ENCODE peak calls at places on chromosomes 1 and 21, in ten cellular contexts. One of them, this sample, is unnamed.

GRCh38 chr1:27658951-27659496 is 13.0 kb downstream of the IFI6 start:
- DNase-seq in suprapubic skin: no peak
- DNase-seq in tibial nerve: no peak
- DNase-seq in HL-60: peak
- DNase-seq in IMR-90: peak
- DNase-seq in WERI-Rb-1: peak
- DNase-seq in cardiac fibroblast: peak
- DNase-seq in AG04449: no peak
- DNase-seq in epithelial cell of esophagus: peak
- DNase-seq in neural progenitor cell: peak
- DNase-seq in this sample: peak

GRCh38 chr21:27372381-27372780 is 405.5 kb upstream of the ADAMTS5 start:
- DNase-seq in cardiac fibroblast: no peak
- DNase-seq in tibial nerve: no peak
- DNase-seq in suprapubic skin: no peak
- DNase-seq in IMR-90: no peak
- DNase-seq in HL-60: no peak
- DNase-seq in epithelial cell of esophagus: no peak
- DNase-seq in WERI-Rb-1: no peak
- DNase-seq in neural progenitor cell: no peak
- DNase-seq in AG04449: no peak
- DNase-seq in this sample: no peak

GRCh38 chr1:167120899-167121298 is 27.0 kb downstream of the STYXL2 start:
- DNase-seq in epithelial cell of esophagus: no peak
- DNase-seq in WERI-Rb-1: no peak
- DNase-seq in HL-60: peak
- DNase-seq in suprapubic skin: no peak
- DNase-seq in IMR-90: no peak
- DNase-seq in cardiac fibroblast: no peak
- DNase-seq in AG04449: no peak
- DNase-seq in tibial nerve: no peak
- DNase-seq in neural progenitor cell: no peak
- DNase-seq in this sample: no peak

GRCh38 chr1:22487781-22488180 is 36.1 kb downstream of the ZBTB40 start:
- DNase-seq in neural progenitor cell: no peak
- DNase-seq in WERI-Rb-1: peak
- DNase-seq in tibial nerve: no peak
- DNase-seq in cardiac fibroblast: peak
- DNase-seq in HL-60: no peak
- DNase-seq in AG04449: no peak
- DNase-seq in epithelial cell of esophagus: no peak
- DNase-seq in suprapubic skin: no peak
- DNase-seq in IMR-90: no peak
- DNase-seq in this sample: no peak

GRCh38 chr1:22557341-22557950 is 5.8 kb upstream of the EPHA8 start:
- DNase-seq in IMR-90: no peak
- DNase-seq in AG04449: no peak
- DNase-seq in epithelial cell of esophagus: peak
- DNase-seq in suprapubic skin: no peak
- DNase-seq in tibial nerve: no peak
- DNase-seq in cardiac fibroblast: no peak
- DNase-seq in neural progenitor cell: no peak
- DNase-seq in HL-60: no peak
- DNase-seq in WERI-Rb-1: no peak
- DNase-seq in this sample: peak

GRCh38 chr1:176521211-176521610 is 58.2 kb downstream of the PAPPA2 start:
- DNase-seq in cardiac fibroblast: no peak
- DNase-seq in tibial nerve: no peak
- DNase-seq in WERI-Rb-1: no peak
- DNase-seq in AG04449: no peak
- DNase-seq in IMR-90: no peak
- DNase-seq in epithelial cell of esophagus: no peak
- DNase-seq in suprapubic skin: no peak
- DNase-seq in neural progenitor cell: no peak
- DNase-seq in HL-60: no peak
- DNase-seq in this sample: no peak

GRCh38 chr1:116666747-116667576 is 571 bp downstream of the IGSF3 start:
- DNase-seq in neural progenitor cell: peak
- DNase-seq in HL-60: no peak
- DNase-seq in suprapubic skin: no peak
- DNase-seq in IMR-90: no peak
- DNase-seq in AG04449: no peak
- DNase-seq in cardiac fibroblast: no peak
- DNase-seq in WERI-Rb-1: no peak
- DNase-seq in tibial nerve: no peak
- DNase-seq in epithelial cell of esophagus: peak
- DNase-seq in this sample: no peak

GRCh38 chr1:45594412-45594811 is 10.6 kb downstream of the NASP start:
- DNase-seq in epithelial cell of esophagus: no peak
- DNase-seq in neural progenitor cell: no peak
- DNase-seq in tibial nerve: no peak
- DNase-seq in AG04449: no peak
- DNase-seq in HL-60: no peak
- DNase-seq in IMR-90: no peak
- DNase-seq in WERI-Rb-1: no peak
- DNase-seq in suprapubic skin: no peak
- DNase-seq in cardiac fibroblast: no peak
- DNase-seq in this sample: no peak

GRCh38 chr1:25889470-25889869 is 14.0 kb upstream of the PAQR7 start:
- DNase-seq in AG04449: no peak
- DNase-seq in suprapubic skin: no peak
- DNase-seq in HL-60: no peak
- DNase-seq in WERI-Rb-1: no peak
- DNase-seq in epithelial cell of esophagus: peak
- DNase-seq in tibial nerve: no peak
- DNase-seq in cardiac fibroblast: no peak
- DNase-seq in neural progenitor cell: peak
- DNase-seq in IMR-90: peak
- DNase-seq in this sample: no peak

GRCh38 chr1:54371936-54372385 is 34.2 kb downstream of the SSBP3 start:
- DNase-seq in HL-60: peak
- DNase-seq in tibial nerve: no peak
- DNase-seq in neural progenitor cell: no peak
- DNase-seq in IMR-90: no peak
- DNase-seq in suprapubic skin: no peak
- DNase-seq in AG04449: no peak
- DNase-seq in epithelial cell of esophagus: no peak
- DNase-seq in cardiac fibroblast: no peak
- DNase-seq in WERI-Rb-1: no peak
- DNase-seq in this sample: no peak

GRCh38 chr1:51491166-51491981 is 27.7 kb downstream of the EPS15 start:
- DNase-seq in neural progenitor cell: no peak
- DNase-seq in AG04449: no peak
- DNase-seq in cardiac fibroblast: no peak
- DNase-seq in epithelial cell of esophagus: peak
- DNase-seq in WERI-Rb-1: no peak
- DNase-seq in tibial nerve: no peak
- DNase-seq in IMR-90: no peak
- DNase-seq in suprapubic skin: no peak
- DNase-seq in HL-60: peak
- DNase-seq in this sample: no peak

GRCh38 chr1:98211271-98211840 is 290.5 kb upstream of the DPYD start:
- DNase-seq in HL-60: no peak
- DNase-seq in AG04449: no peak
- DNase-seq in cardiac fibroblast: no peak
- DNase-seq in IMR-90: no peak
- DNase-seq in neural progenitor cell: no peak
- DNase-seq in WERI-Rb-1: no peak
- DNase-seq in tibial nerve: no peak
- DNase-seq in epithelial cell of esophagus: no peak
- DNase-seq in suprapubic skin: no peak
- DNase-seq in this sample: no peak
- H3K4me3 ChIP-seq in HL-60: no peak
- H3K4me3 ChIP-seq in AG04449: no peak
- H3K4me3 ChIP-seq in cardiac fibroblast: no peak
- H3K4me3 ChIP-seq in IMR-90: no peak
- H3K4me3 ChIP-seq in neural progenitor cell: no peak
- H3K4me3 ChIP-seq in WERI-Rb-1: no peak
- H3K4me3 ChIP-seq in tibial nerve: no peak
- H3K4me3 ChIP-seq in epithelial cell of esophagus: no peak
- H3K4me3 ChIP-seq in suprapubic skin: no peak
- H3K4me3 ChIP-seq in this sample: no peak

DNA sequence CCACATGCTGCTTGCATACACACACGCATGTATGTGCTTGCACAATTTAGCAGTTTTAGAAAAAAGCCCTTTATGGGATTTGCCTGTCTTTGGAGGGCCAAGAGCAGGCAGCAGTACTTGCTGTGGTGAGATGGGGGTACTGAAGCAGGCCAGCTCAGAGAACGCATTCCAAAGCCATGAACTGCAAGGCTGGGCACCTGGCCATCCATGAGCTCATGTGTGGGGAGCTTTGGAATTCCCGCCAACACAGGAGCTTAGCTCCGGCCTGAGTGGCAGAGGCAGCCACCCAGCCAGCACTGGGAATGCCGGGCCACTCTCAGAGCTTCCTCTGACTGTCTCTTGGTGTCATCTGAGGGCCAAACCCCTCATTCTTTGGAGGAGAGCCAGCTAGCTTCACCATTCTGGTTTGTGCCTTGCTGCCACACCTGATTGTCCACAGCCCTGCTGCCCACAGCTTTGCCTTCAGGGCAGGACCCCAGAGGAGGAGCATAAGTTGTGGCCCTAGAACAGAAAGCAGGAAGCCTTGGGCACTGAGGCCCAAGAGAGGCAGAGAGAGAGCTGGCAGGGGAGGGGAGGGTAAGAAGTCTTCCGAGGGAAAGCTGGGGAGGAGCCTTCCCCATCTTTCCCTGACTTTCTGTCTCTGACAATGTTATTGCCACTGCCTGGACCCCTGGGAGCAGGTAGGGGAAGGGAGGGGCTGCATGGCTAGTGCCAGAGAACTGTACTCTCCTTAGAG is 92.1 kb upstream of the POU3F1 start:
- DNase-seq in IMR-90: peak
- DNase-seq in HL-60: no peak
- DNase-seq in WERI-Rb-1: no peak
- DNase-seq in epithelial cell of esophagus: peak
- DNase-seq in tibial nerve: peak
- DNase-seq in AG04449: peak
- DNase-seq in cardiac fibroblast: peak
- DNase-seq in neural progenitor cell: peak
- DNase-seq in suprapubic skin: no peak
- DNase-seq in this sample: peak
- TF ChIP-seq CTCF in IMR-90: peak
- TF ChIP-seq CTCF in HL-60: no peak
- TF ChIP-seq CTCF in WERI-Rb-1: no peak
- TF ChIP-seq CTCF in epithelial cell of esophagus: peak
- TF ChIP-seq CTCF in tibial nerve: peak
- TF ChIP-seq CTCF in AG04449: peak
- TF ChIP-seq CTCF in cardiac fibroblast: peak
- TF ChIP-seq CTCF in neural progenitor cell: no peak
- TF ChIP-seq CTCF in suprapubic skin: peak
- TF ChIP-seq CTCF in this sample: peak

GRCh38 chr21:42524341-42525227 is 10.9 kb downstream of the SLC37A1 start:
- DNase-seq in neural progenitor cell: peak
- DNase-seq in epithelial cell of esophagus: no peak
- DNase-seq in tibial nerve: peak
- DNase-seq in AG04449: no peak
- DNase-seq in WERI-Rb-1: no peak
- DNase-seq in cardiac fibroblast: peak
- DNase-seq in IMR-90: peak
- DNase-seq in HL-60: no peak
- DNase-seq in suprapubic skin: peak
- DNase-seq in this sample: peak
- H3K4me3 ChIP-seq in neural progenitor cell: peak
- H3K4me3 ChIP-seq in epithelial cell of esophagus: no peak
- H3K4me3 ChIP-seq in tibial nerve: peak
- H3K4me3 ChIP-seq in AG04449: no peak
- H3K4me3 ChIP-seq in WERI-Rb-1: no peak
- H3K4me3 ChIP-seq in cardiac fibroblast: peak
- H3K4me3 ChIP-seq in IMR-90: no peak
- H3K4me3 ChIP-seq in HL-60: no peak
- H3K4me3 ChIP-seq in suprapubic skin: peak
- H3K4me3 ChIP-seq in this sample: no peak

GRCh38 chr1:18041685-18042355 is 65.8 kb upstream of the IGSF21 start:
- DNase-seq in epithelial cell of esophagus: no peak
- DNase-seq in AG04449: no peak
- DNase-seq in HL-60: no peak
- DNase-seq in WERI-Rb-1: peak
- DNase-seq in suprapubic skin: no peak
- DNase-seq in neural progenitor cell: peak
- DNase-seq in tibial nerve: no peak
- DNase-seq in cardiac fibroblast: no peak
- DNase-seq in IMR-90: no peak
- DNase-seq in this sample: no peak
- TF ChIP-seq CTCF in epithelial cell of esophagus: no peak
- TF ChIP-seq CTCF in AG04449: no peak
- TF ChIP-seq CTCF in HL-60: no peak
- TF ChIP-seq CTCF in WERI-Rb-1: peak
- TF ChIP-seq CTCF in suprapubic skin: no peak
- TF ChIP-seq CTCF in neural progenitor cell: peak
- TF ChIP-seq CTCF in tibial nerve: no peak
- TF ChIP-seq CTCF in cardiac fibroblast: no peak
- TF ChIP-seq CTCF in IMR-90: peak
- TF ChIP-seq CTCF in this sample: peak

DNA sequence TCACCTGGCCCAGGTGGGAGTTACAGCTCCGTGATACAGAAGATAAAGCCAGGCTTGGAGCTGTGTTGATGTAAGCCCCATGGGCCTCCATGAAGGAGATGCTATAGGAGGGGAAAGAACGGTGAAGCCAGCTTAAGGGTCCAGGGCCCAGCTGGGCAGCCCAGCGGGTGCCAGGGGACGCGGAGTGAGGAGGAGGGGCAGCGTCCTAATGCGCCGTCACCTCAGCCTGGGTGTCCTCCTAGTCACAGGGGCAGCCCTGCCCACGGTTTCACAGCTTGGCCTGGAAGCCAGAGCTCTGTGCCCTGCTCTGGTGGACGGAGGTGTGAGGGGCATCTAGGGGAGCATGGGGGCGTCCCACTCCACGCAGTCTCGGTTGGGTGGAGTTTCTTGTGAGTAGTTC is 52.7 kb upstream of the TTC34 start:
- DNase-seq in tibial nerve: no peak
- DNase-seq in epithelial cell of esophagus: no peak
- DNase-seq in IMR-90: no peak
- DNase-seq in cardiac fibroblast: no peak
- DNase-seq in WERI-Rb-1: no peak
- DNase-seq in AG04449: no peak
- DNase-seq in suprapubic skin: no peak
- DNase-seq in HL-60: no peak
- DNase-seq in neural progenitor cell: no peak
- DNase-seq in this sample: no peak
- H3K4me3 ChIP-seq in tibial nerve: no peak
- H3K4me3 ChIP-seq in epithelial cell of esophagus: no peak
- H3K4me3 ChIP-seq in IMR-90: no peak
- H3K4me3 ChIP-seq in cardiac fibroblast: no peak
- H3K4me3 ChIP-seq in WERI-Rb-1: no peak
- H3K4me3 ChIP-seq in AG04449: no peak
- H3K4me3 ChIP-seq in suprapubic skin: no peak
- H3K4me3 ChIP-seq in HL-60: no peak
- H3K4me3 ChIP-seq in neural progenitor cell: no peak
- H3K4me3 ChIP-seq in this sample: no peak